ENCODE peak calls at places on chromosomes 2 and 18, in four cellular contexts. J is fibroblast of lung, M is tibial nerve, H is aorta. E is an unnamed sample. For H3K27me3 and H3K9me3, the result is how much of the 10 kb centered on the place peaks cover.

GRCh38 chr18:38884050-38884449 is 1318.5 kb upstream of the CELF4 start:
- DNase-seq in J (no peak), M (no peak), H (no peak), E (no peak)

GRCh38 chr18:75244336-75244735 is 33.7 kb downstream of the TSHZ1 start:
- DNase-seq in J (no peak), M (no peak), H (no peak), E (no peak)

GRCh38 chr2:123179526-123179925 is 845.6 kb upstream of the CNTNAP5 start:
- DNase-seq in J (no peak), M (no peak), H (no peak), E (no peak)

GRCh38 chr2:1751768-1752725 is 7.7 kb upstream of the PXDN start:
- DNase-seq in J (no peak), M (no peak), H (no peak), E (peak)

GRCh38 chr2:167935803-167936110 is 311.6 kb downstream of the STK39 start:
- DNase-seq in J (no peak), M (no peak), H (no peak), E (no peak)

GRCh38 chr18:62586148-62586774 is 63.4 kb downstream of the ZCCHC2 start:
- DNase-seq in J (peak), M (peak), H (peak), E (peak)

GRCh38 chr18:66749030-66749429 is 145.1 kb upstream of the CDH19 start:
- DNase-seq in J (peak), M (no peak), H (no peak), E (no peak)

GRCh38 chr2:86223098-86223681 is 23.9 kb downstream of the MRPL35 start:
- DNase-seq in J (peak), M (no peak), H (peak), E (no peak)

GRCh38 chr18:44474067-44474411 is 206.6 kb upstream of the SETBP1 start:
- DNase-seq in J (peak), M (no peak), H (no peak), E (no peak)

GRCh38 chr18:49561377-49562193 is at the start of gene LIPG:
- DNase-seq in J (peak), M (no peak), H (peak), E (peak)

GRCh38 chr18:59848002-59848401 is 51.8 kb upstream of the PMAIP1 start:
- DNase-seq in J (no peak), M (no peak), H (no peak), E (no peak)

GRCh38 chr2:74806355-74806839 is 27.5 kb upstream of the HK2 start:
- DNase-seq in J (no peak), M (no peak), H (no peak), E (no peak)

GRCh38 chr2:42025151-42025582 is 22.7 kb upstream of the PKDCC start:
- DNase-seq in J (peak), M (no peak), H (peak), E (no peak)

GRCh38 chr18:37254256-37254880 is 311.2 kb downstream of the CELF4 start:
- DNase-seq in J (no peak), M (no peak), H (no peak), E (peak)

GRCh38 chr2:1633092-1633721 is 111.1 kb downstream of the PXDN start:
- DNase-seq in J (no peak), M (no peak), H (peak), E (no peak)

GRCh38 chr2:101520246-101520645 is 45.3 kb upstream of the RFX8 start:
- DNase-seq in J (peak), M (no peak), H (no peak), E (no peak)

GRCh38 chr18:78721986-78722385 is 257.6 kb upstream of the SALL3 start:
- DNase-seq in J (no peak), M (no peak), H (no peak), E (no peak)

DNA sequence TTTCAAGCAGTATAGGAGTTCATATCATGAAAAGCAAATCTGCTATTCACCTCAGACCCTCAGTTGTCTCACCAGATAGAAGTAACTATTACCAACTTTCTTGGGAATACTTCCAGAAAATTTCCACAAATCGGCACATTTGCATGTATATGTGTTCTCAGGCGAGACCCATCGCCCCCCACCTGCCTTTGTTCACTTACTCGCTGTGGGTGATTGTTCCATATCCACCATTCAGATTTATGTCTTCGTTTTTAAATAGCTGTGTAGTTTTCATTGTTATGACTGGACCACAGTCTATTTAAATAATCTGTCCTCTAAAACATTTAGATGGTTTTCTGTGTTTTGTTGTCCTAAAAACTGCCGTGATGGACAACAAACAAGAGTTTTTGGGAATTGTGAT is 3.3 kb downstream of the TRIM54 start:
- DNase-seq in J (no peak), M (no peak), H (no peak), E (no peak)
- H3K27me3 ChIP-seq in J (under half), M (under half), H (under half), E (under half)

GRCh38 chr2:3101704-3102055 is 275.9 kb downstream of the EIPR1 start:
- DNase-seq in J (no peak), M (no peak), H (no peak), E (no peak)

GRCh38 chr2:3102915-3103569 is 274.6 kb downstream of the EIPR1 start:
- DNase-seq in J (no peak), M (no peak), H (no peak), E (no peak)

GRCh38 chr2:3105814-3106569 is 271.6 kb downstream of the EIPR1 start:
- DNase-seq in J (no peak), M (no peak), H (no peak), E (peak)

GRCh38 chr2:3102081-3102914 is 275.3 kb downstream of the EIPR1 start:
- DNase-seq in J (no peak), M (no peak), H (no peak), E (peak)

DNA sequence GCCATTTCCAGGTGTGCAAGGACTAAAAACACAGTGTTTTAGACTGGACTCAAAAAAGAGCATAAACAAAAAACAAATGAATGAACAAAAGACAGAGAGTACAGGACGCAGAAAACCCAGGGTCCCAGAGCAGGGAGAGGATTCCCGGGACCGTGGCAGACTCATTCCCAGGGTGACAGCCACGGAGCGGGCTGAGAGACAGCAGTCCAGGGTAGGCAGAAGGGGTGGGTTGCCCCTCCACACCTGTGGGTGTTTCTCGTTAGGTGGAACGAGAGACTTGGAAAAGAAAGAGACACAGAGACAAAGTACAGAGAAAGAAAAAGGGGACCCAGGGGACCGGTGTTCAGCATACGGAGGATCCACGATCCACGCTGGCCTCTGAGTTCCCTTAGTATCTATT is 273.4 kb downstream of the EIPR1 start:
- DNase-seq in J (no peak), M (no peak), H (no peak), E (no peak)
- H3K9me3 ChIP-seq in J (under half), M (under half), H (under half), E (under half)

GRCh38 chr2:10717630-10718029 is 3.8 kb upstream of the ATP6V1C2 start:
- DNase-seq in J (peak), M (no peak), H (peak), E (no peak)

GRCh38 chr2:10721344-10722251 is at the start of gene ATP6V1C2:
- DNase-seq in J (no peak), M (no peak), H (no peak), E (peak)

GRCh38 chr2:10720306-10720705 is 1.1 kb upstream of the ATP6V1C2 start:
- DNase-seq in J (no peak), M (no peak), H (no peak), E (no peak)

GRCh38 chr2:10722252-10722825 is 909 bp downstream of the ATP6V1C2 start:
- DNase-seq in J (no peak), M (no peak), H (no peak), E (no peak)

GRCh38 chr2:10720983-10721343 is 467 bp upstream of the ATP6V1C2 start:
- DNase-seq in J (no peak), M (no peak), H (no peak), E (no peak)
- H3K27me3 ChIP-seq in J (under half), M (half or more), H (under half), E (half or more)

GRCh38 chr18:55743701-55744100 is 155.7 kb upstream of the TCF4 start:
- DNase-seq in J (peak), M (no peak), H (no peak), E (no peak)
- H3K9me3 ChIP-seq in J (under half), M (under half), H (under half), E (under half)

GRCh38 chr2:209073151-209073550 is 350.7 kb upstream of the MAP2 start:
- DNase-seq in J (no peak), M (no peak), H (no peak), E (no peak)
- H3K27me3 ChIP-seq in J (under half), M (under half), H (under half), E (under half)

DNA sequence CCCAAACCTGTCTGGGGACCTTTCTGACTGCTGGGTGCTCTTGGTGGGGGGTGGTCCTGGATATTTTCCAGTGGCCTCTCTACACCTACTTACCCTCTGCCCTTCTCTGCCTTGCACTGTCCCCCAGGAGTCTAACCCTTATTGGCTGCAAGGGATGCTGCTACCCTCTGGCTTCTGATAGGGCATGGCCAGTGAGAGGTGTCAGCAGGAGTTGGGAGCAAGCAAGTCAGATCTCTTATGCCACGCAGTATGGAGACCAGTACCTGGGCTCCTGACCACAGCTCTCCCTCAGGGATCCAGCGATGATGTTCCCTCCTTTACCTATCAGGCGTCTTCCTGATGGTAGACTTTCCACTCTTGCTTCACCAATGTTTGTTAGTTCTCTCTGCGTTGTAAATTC is 373.7 kb downstream of the SOCS6 start:
- DNase-seq in J (no peak), M (no peak), H (no peak), E (no peak)
- H3K9me3 ChIP-seq in J (under half), M (under half), H (under half), E (under half)

GRCh38 chr2:218991674-218992168 is 1.5 kb downstream of the CRYBA2 start:
- DNase-seq in J (peak), M (no peak), H (no peak), E (peak)
- H3K27me3 ChIP-seq in J (half or more), M (half or more), H (under half), E (half or more)

DNA sequence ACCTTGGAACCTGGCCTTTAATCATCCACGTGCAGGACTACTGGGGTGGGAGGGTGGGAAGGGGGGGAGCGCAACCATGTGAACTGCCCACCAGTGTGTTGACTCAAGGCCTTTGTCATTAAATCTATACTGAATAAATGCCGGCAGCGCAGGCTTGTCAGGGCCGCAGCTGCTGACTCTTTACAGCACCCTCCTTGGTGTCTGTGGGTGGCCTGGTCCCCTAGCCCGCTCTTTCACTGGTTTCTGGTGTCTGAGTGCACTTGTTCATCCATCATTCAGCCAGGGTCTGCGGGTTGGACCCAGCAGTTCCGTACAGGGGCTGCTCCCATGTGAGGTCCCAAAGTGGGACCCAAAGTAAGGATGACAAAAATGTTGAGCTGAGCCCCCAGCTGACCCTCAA is 11.5 kb downstream of the MAP3K2 start:
- DNase-seq in J (no peak), M (no peak), H (no peak), E (no peak)
- H3K9me3 ChIP-seq in J (under half), M (under half), H (under half), E (under half)

GRCh38 chr2:5465859-5466258 is 226.3 kb upstream of the SOX11 start:
- DNase-seq in J (no peak), M (no peak), H (no peak), E (no peak)

GRCh38 chr2:5472673-5473072 is 219.5 kb upstream of the SOX11 start:
- DNase-seq in J (no peak), M (no peak), H (no peak), E (no peak)

GRCh38 chr2:5464657-5465056 is 227.5 kb upstream of the SOX11 start:
- DNase-seq in J (peak), M (no peak), H (no peak), E (no peak)

GRCh38 chr2:5467506-5467905 is 224.7 kb upstream of the SOX11 start:
- DNase-seq in J (no peak), M (no peak), H (no peak), E (no peak)
- H3K27me3 ChIP-seq in J (under half), M (under half), H (under half), E (under half)

DNA sequence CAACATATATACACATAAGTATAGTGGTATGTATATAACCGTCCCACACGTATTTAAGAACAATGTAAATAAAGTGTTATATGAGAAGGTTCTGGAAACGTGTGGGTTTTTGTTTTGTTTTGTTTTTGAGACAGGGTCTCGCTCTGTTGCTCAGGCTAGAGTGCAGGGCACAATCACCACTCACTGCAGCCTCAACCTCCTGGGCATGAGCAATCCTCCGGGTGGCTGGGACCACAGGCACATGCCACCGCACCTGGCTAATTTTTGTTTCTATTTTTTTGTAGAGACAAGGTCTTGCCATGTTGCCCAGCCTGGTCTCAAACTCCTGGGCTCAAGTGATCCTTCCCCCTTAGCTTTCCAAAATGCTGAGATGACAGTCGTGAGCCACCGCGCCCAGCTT is 6.2 kb downstream of the ADAM17 start:
- DNase-seq in J (no peak), M (no peak), H (no peak), E (no peak)
- H3K9me3 ChIP-seq in J (under half), M (under half), H (under half), E (under half)